ENCODE peak calls at places on chromosomes 5 and 9, in four cellular contexts. Z is sigmoid colon, U is IMR-90, H is NCI-H1092. S is an unnamed sample.

GRCh38 chr5:19886123-19886921 is 101.7 kb downstream of the CDH18 start:
- DNase-seq in H (no peak), Z (no peak), U (peak), S (peak)

GRCh38 chr5:137395011-137395755 is 103.9 kb downstream of the SPOCK1 start:
- DNase-seq in Z (peak), H (peak), U (peak), S (no peak)

GRCh38 chr9:17322882-17323864 is 188.3 kb downstream of the CNTLN start:
- DNase-seq in Z (no peak), U (no peak), H (peak), S (no peak)

GRCh38 chr5:91079037-91079436 is 304.1 kb downstream of the ARRDC3 start:
- DNase-seq in U (no peak), H (no peak), Z (no peak), S (peak)

GRCh38 chr9:35516481-35516880 is 26.6 kb downstream of the RUSC2 start:
- DNase-seq in H (no peak), Z (no peak), U (peak), S (peak)

GRCh38 chr5:149442563-149443182 is 63.6 kb upstream of the IL17B start:
- DNase-seq in U (peak), Z (peak), H (peak), S (peak)

GRCh38 chr9:581673-582497 is 259.6 kb upstream of the DMRT1 start:
- DNase-seq in H (no peak), Z (no peak), U (no peak), S (no peak)

GRCh38 chr5:172919525-172920446 is 39.4 kb upstream of the RPL26L1 start:
- DNase-seq in H (no peak), U (peak), Z (peak), S (peak)

GRCh38 chr9:80197661-80198060 is 625.9 kb downstream of the TLE4 start:
- DNase-seq in Z (no peak), H (no peak), U (peak), S (no peak)

GRCh38 chr5:56301041-56301440 is 67.9 kb upstream of the ANKRD55 start:
- DNase-seq in U (no peak), Z (no peak), H (no peak), S (peak)

GRCh38 chr5:138832218-138832617 is 42.9 kb downstream of the LRRTM2 start:
- DNase-seq in H (no peak), Z (no peak), U (no peak), S (no peak)

GRCh38 chr5:8340739-8341344 is 471.9 kb downstream of the MTRR start:
- DNase-seq in Z (no peak), H (no peak), U (peak), S (peak)

GRCh38 chr9:22452415-22453010 is 5.9 kb downstream of the DMRTA1 start:
- DNase-seq in U (peak), H (peak), Z (no peak), S (peak)

GRCh38 chr5:10442581-10442980 is 902 bp downstream of the ROPN1L start:
- DNase-seq in Z (no peak), U (no peak), H (no peak), S (no peak)

GRCh38 chr9:91486699-91487497 is 63.3 kb upstream of the NFIL3 start:
- DNase-seq in Z (no peak), U (peak), H (no peak), S (peak)

GRCh38 chr9:95505676-95506437 is 10.9 kb downstream of the PTCH1 start:
- DNase-seq in H (peak), Z (peak), U (peak), S (peak)

GRCh38 chr5:170338933-170339779 is 41.6 kb upstream of the LCP2 start:
- DNase-seq in U (no peak), Z (peak), H (no peak), S (no peak)

GRCh38 chr9:133760713-133761290 is 22.6 kb upstream of the SARDH start:
- DNase-seq in H (no peak), Z (no peak), U (no peak), S (no peak)

GRCh38 chr5:139638090-139638735 is 9.9 kb upstream of the CXXC5 start:
- DNase-seq in Z (peak), U (peak), H (peak), S (peak)

GRCh38 chr5:16456103-16456832 is 9.3 kb downstream of the ZNF622 start:
- DNase-seq in H (peak), Z (no peak), U (peak), S (peak)

GRCh38 chr5:43802119-43802518 is 199.1 kb downstream of the NNT start:
- DNase-seq in Z (no peak), U (peak), H (no peak), S (peak)

GRCh38 chr9:34957492-34958410 is at the start of gene PHF24:
- DNase-seq in H (no peak), U (no peak), Z (no peak), S (no peak)

GRCh38 chr5:93576994-93577575 is 3.9 kb downstream of the NR2F1-AS1 start:
- DNase-seq in U (no peak), Z (no peak), H (no peak), S (no peak)

GRCh38 chr9:5493597-5494511 is 16.5 kb upstream of the PDCD1LG2 start:
- DNase-seq in U (peak), H (no peak), Z (no peak), S (peak)

S was measured in fibroblast of pulmonary artery.